ENCODE peak calls at places on chromosomes 11 and 22, in six cellular contexts. I is activated CD8-positive, alpha-beta memory T cell treated with anti-CD3 and anti-CD28 coated beads, Interleukin-2, amount 10 ng/mL, durations not matched to agents 7 days and 5 days; P is mammary epithelial cell; H is activated CD4-positive, CD25-positive, alpha-beta regulatory T cell; G is cardiac muscle cell; M is stimulated activated naive CD4-positive, alpha-beta T cell. D is an unnamed sample.

GRCh38 chr22:37996079-37996478 is 11.7 kb upstream of the SOX10 start:
- DNase-seq in I (no peak), P (no peak), H (no peak), G (no peak), M (no peak), D (peak)

GRCh38 chr11:1829039-1829820 is 5.6 kb upstream of the SYT8 start:
- DNase-seq in I (peak), P (peak), H (no peak), G (no peak), M (no peak), D (no peak)

GRCh38 chr11:61201476-61201875 is 1.8 kb upstream of the PGA3 start:
- DNase-seq in I (no peak), P (no peak), H (no peak), G (no peak), M (no peak), D (no peak)

GRCh38 chr22:41501209-41501608 is 32.3 kb downstream of the ACO2 start:
- DNase-seq in I (peak), P (no peak), H (no peak), G (no peak), M (no peak), D (peak)

GRCh38 chr11:106733518-106734162 is 284.6 kb downstream of the GUCY1A2 start:
- DNase-seq in I (no peak), P (no peak), H (no peak), G (no peak), M (no peak), D (no peak)

GRCh38 chr11:12140186-12140938 is 30.0 kb downstream of the MICAL2 start:
- DNase-seq in I (no peak), P (no peak), H (no peak), G (no peak), M (no peak), D (no peak)

GRCh38 chr11:119027561-119028345 is 2.9 kb downstream of the SLC37A4 start:
- DNase-seq in I (no peak), P (no peak), H (no peak), G (no peak), M (no peak), D (no peak)

GRCh38 chr11:28243596-28243995 is 135.4 kb downstream of the METTL15 start:
- DNase-seq in I (no peak), P (no peak), H (no peak), G (no peak), M (no peak), D (no peak)

GRCh38 chr11:10328314-10329090 is 23.6 kb downstream of the ADM start:
- DNase-seq in I (no peak), P (peak), H (no peak), G (no peak), M (no peak), D (no peak)

GRCh38 chr22:22380098-22381030 is 128.2 kb downstream of the ZNF280B start:
- DNase-seq in I (no peak), P (no peak), H (no peak), G (no peak), M (no peak), D (peak)

GRCh38 chr22:29205598-29206371 is at the start of gene EMID1:
- DNase-seq in I (no peak), P (no peak), H (no peak), G (peak), M (no peak), D (peak)

GRCh38 chr11:65506770-65507485 is 8.1 kb downstream of the MALAT1 start:
- DNase-seq in I (peak), P (no peak), H (no peak), G (peak), M (peak), D (peak)

GRCh38 chr11:14969922-14970323 is 2.2 kb downstream of the CALCA start:
- DNase-seq in I (peak), P (no peak), H (no peak), G (peak), M (peak), D (no peak)

GRCh38 chr11:64275031-64275800 is 9.2 kb downstream of the BAD start:
- DNase-seq in I (no peak), P (no peak), H (no peak), G (no peak), M (no peak), D (no peak)

GRCh38 chr11:11415786-11416390 is 62.8 kb upstream of the CSNK2A3 start:
- DNase-seq in I (no peak), P (no peak), H (no peak), G (peak), M (no peak), D (no peak)

D was measured in B cell.